ENCODE peak calls at places on chromosomes 4 and X, in five cellular contexts. T is C1 segment of cervical spinal cord; V is CD4-positive, alpha-beta T cell; F is stimulated activated naive B cell treated with anti-CD40 and anti-IgM and Interleukin-4, amounts not matched to agents 10 μg/mL and 1 μg/mL and 100 μg/mL, for 72 hours; M is osteocyte. Q is an unnamed sample.

GRCh38 chr4:72473434-72473900 is 95.6 kb downstream of the ADAMTS3 start:
- DNase-seq in T (no peak), V (no peak), F (no peak), M (no peak), Q (no peak)

GRCh38 chrX:69232945-69233344 is 67.7 kb upstream of the PJA1 start:
- DNase-seq in T (no peak), V (no peak), F (no peak), M (no peak), Q (no peak)

GRCh38 chr4:65599335-65599734 is 71.0 kb downstream of the EPHA5 start:
- DNase-seq in T (no peak), V (no peak), F (no peak), M (no peak), Q (no peak)

GRCh38 chrX:137352101-137352660 is 213.7 kb upstream of the ZIC3 start:
- DNase-seq in T (no peak), V (no peak), F (no peak), M (no peak), Q (no peak)

GRCh38 chrX:49029876-49030275 is 13.3 kb downstream of the TFE3 start:
- DNase-seq in T (no peak), V (no peak), F (no peak), M (no peak), Q (no peak)

GRCh38 chrX:18931972-18932371 is 51.9 kb downstream of the PHKA2 start:
- DNase-seq in T (no peak), V (no peak), F (no peak), M (no peak), Q (no peak)

GRCh38 chr4:83503974-83504373 is 19.1 kb upstream of the ABRAXAS1 start:
- DNase-seq in T (no peak), V (peak; percentile 27), F (no peak), M (no peak), Q (no peak)

GRCh38 chr4:28636971-28637370 is 1776.3 kb downstream of the STIM2 start:
- DNase-seq in T (no peak), V (no peak), F (no peak), M (no peak), Q (no peak)

GRCh38 chr4:168656055-168656660 is 159.3 kb downstream of the PALLD start:
- DNase-seq in T (no peak), V (no peak), F (no peak), M (no peak), Q (no peak)

GRCh38 chrX:17521871-17522693 is 147.1 kb downstream of the NHS start:
- DNase-seq in T (no peak), V (no peak), F (no peak), M (no peak), Q (no peak)

GRCh38 chrX:153875391-153876111 is 10.4 kb downstream of the L1CAM start:
- DNase-seq in T (peak; percentile 30), V (peak; percentile 63), F (no peak), M (peak; percentile 88), Q (peak; percentile 68)

GRCh38 chrX:1754077-1754476 is 139.2 kb downstream of the ASMT start:
- DNase-seq in T (no peak), V (no peak), F (no peak), M (no peak), Q (no peak)

GRCh38 chr4:145939856-145940255 is 1.2 kb upstream of the ZNF827 start:
- DNase-seq in T (no peak), V (no peak), F (no peak), M (no peak), Q (no peak)

GRCh38 chr4:168766537-168767316 is 243.3 kb downstream of the CBR4 start:
- DNase-seq in T (no peak), V (no peak), F (no peak), M (no peak), Q (no peak)

GRCh38 chrX:106397788-106398538 is 213.8 kb upstream of the RADX start:
- DNase-seq in T (no peak), V (no peak), F (no peak), M (no peak), Q (no peak)

GRCh38 chr4:118821590-118822293 is 14.2 kb downstream of the SEC24D start:
- DNase-seq in T (no peak), V (no peak), F (no peak), M (no peak), Q (no peak)

GRCh38 chrX:95058815-95059214 is 1384.8 kb downstream of the FAM133A start:
- DNase-seq in T (no peak), V (no peak), F (no peak), M (no peak), Q (no peak)

GRCh38 chr4:100190643-100191600 is 654 bp upstream of the DDIT4L start:
- DNase-seq in T (peak; percentile 13), V (no peak), F (no peak), M (no peak), Q (no peak)

GRCh38 chrX:74449322-74449936 is 28.1 kb downstream of the SLC16A2 start:
- DNase-seq in T (no peak), V (peak; percentile 30), F (no peak), M (no peak), Q (no peak)

GRCh38 chr4:3451956-3452355 is 10.2 kb downstream of the HGFAC start:
- DNase-seq in T (no peak), V (no peak), F (no peak), M (no peak), Q (no peak)

GRCh38 chr4:2281575-2282343 is 19.9 kb upstream of the MXD4 start:
- DNase-seq in T (no peak), V (peak; percentile 74), F (peak; percentile 72), M (no peak), Q (peak; percentile 54)

GRCh38 chr4:104938624-104939023 is 208.1 kb upstream of the TET2 start:
- DNase-seq in T (no peak), V (no peak), F (no peak), M (no peak), Q (no peak)

GRCh38 chrX:22800360-22800759 is 199.4 kb upstream of the DDX53 start:
- DNase-seq in T (no peak), V (no peak), F (no peak), M (no peak), Q (no peak)

GRCh38 chr4:81698536-81698935 is 226.8 kb upstream of the RASGEF1B start:
- DNase-seq in T (no peak), V (no peak), F (no peak), M (no peak), Q (no peak)

GRCh38 chrX:118355225-118355920 is 9.5 kb downstream of the WDR44 start:
- DNase-seq in T (no peak), V (no peak), F (no peak), M (no peak), Q (no peak)

GRCh38 chr4:158068063-158068462 is 104.8 kb downstream of the GASK1B start:
- DNase-seq in T (no peak), V (no peak), F (no peak), M (no peak), Q (no peak)

GRCh38 chrX:9286234-9286633 is 178.6 kb upstream of the TBL1X start:
- DNase-seq in T (no peak), V (no peak), F (no peak), M (no peak), Q (no peak)